ENCODE peak calls at places on chromosomes 12 and 14, in six cellular contexts. J is HepG2, V is fibroblast of lung, O is neural progenitor cell, C is MM.1S, S is GM23248. F is an unnamed sample. For H3K4me1 and H3K79me2, the result is how much of the 10 kb centered on the place peaks cover.

GRCh38 chr14:91305650-91306431 is 61.3 kb upstream of the GPR68 start:
- DNase-seq in J (no peak), O (no peak), C (no peak), V (no peak), S (no peak), F (no peak)

GRCh38 chr14:50040401-50040775 is 76.0 kb downstream of the VCPKMT start:
- DNase-seq in C (peak), V (peak), S (peak), O (no peak), J (peak), F (peak)

GRCh38 chr14:105860615-105861580 is 334.5 kb downstream of the TMEM121 start:
- DNase-seq in C (peak), O (no peak), S (no peak), J (no peak), V (no peak), F (peak)

GRCh38 chr12:92369643-92370042 is 224.0 kb upstream of the BTG1 start:
- DNase-seq in O (no peak), C (no peak), J (no peak), V (peak), S (peak), F (no peak)

GRCh38 chr12:15268927-15269552 is 47.8 kb upstream of the RERG start:
- DNase-seq in V (peak), S (peak), J (peak), O (peak), C (peak), F (peak)

GRCh38 chr12:125120566-125120965 is 55.3 kb downstream of the AACS start:
- DNase-seq in J (no peak), V (no peak), O (no peak), S (no peak), C (no peak), F (no peak)

GRCh38 chr14:73143003-73143402 is 6.7 kb downstream of the PSEN1 start:
- DNase-seq in S (no peak), O (peak), C (no peak), V (no peak), J (no peak), F (no peak)

GRCh38 chr12:130879212-130879686 is 7.4 kb downstream of the RAN start:
- DNase-seq in J (no peak), V (no peak), O (no peak), S (no peak), C (peak), F (peak)

GRCh38 chr14:74762917-74763802 is at the start of gene YLPM1:
- DNase-seq in J (peak), V (peak), O (peak), S (peak), C (peak), F (peak)

GRCh38 chr14:61751475-61751989 is 10.7 kb upstream of the SNAPC1 start:
- DNase-seq in S (peak), J (no peak), O (no peak), C (no peak), V (no peak), F (peak)

GRCh38 chr14:74326369-74327152 is 21.7 kb upstream of the VRTN start:
- DNase-seq in J (peak), V (no peak), S (no peak), O (peak), C (no peak), F (no peak)

GRCh38 chr14:32307881-32308582 is 21.1 kb upstream of the AKAP6 start:
- DNase-seq in O (no peak), C (no peak), J (peak), V (no peak), S (no peak), F (no peak)

GRCh38 chr12:131209082-131210070 is 255.7 kb downstream of the ADGRD1 start:
- DNase-seq in C (no peak), O (no peak), S (no peak), V (no peak), J (no peak), F (no peak)

GRCh38 chr14:56487090-56487667 is 92.4 kb upstream of the TMEM260 start:
- DNase-seq in O (peak), V (peak), S (peak), J (no peak), C (no peak), F (no peak)

GRCh38 chr12:53252349-53252916 is 15.7 kb upstream of the ESPL1 start:
- DNase-seq in J (no peak), V (peak), O (no peak), C (no peak), S (peak), F (peak)

GRCh38 chr14:55710506-55711041 is 130.6 kb downstream of the KTN1 start:
- DNase-seq in S (no peak), O (no peak), C (no peak), J (no peak), V (no peak), F (no peak)

GRCh38 chr12:110708917-110709316 is 20.0 kb upstream of the HVCN1 start:
- DNase-seq in S (no peak), V (no peak), J (no peak), O (no peak), C (no peak), F (no peak)

GRCh38 chr12:110704750-110705149 is 15.8 kb upstream of the HVCN1 start:
- DNase-seq in V (no peak), S (no peak), C (peak), O (peak), J (peak), F (peak)

GRCh38 chr12:110704231-110704630 is 15.3 kb upstream of the HVCN1 start:
- DNase-seq in V (no peak), J (no peak), S (no peak), C (no peak), O (no peak), F (no peak)

GRCh38 chr12:110702081-110702480 is 13.2 kb upstream of the HVCN1 start:
- DNase-seq in O (no peak), J (no peak), C (no peak), V (no peak), S (no peak), F (no peak)

GRCh38 chr12:110705309-110705708 is 16.4 kb upstream of the HVCN1 start:
- DNase-seq in O (no peak), C (no peak), J (no peak), V (no peak), S (no peak), F (no peak)
- H2AFZ ChIP-seq in O (no peak), C (no peak), J (no peak), V (no peak), S (no peak), F (no peak)

DNA sequence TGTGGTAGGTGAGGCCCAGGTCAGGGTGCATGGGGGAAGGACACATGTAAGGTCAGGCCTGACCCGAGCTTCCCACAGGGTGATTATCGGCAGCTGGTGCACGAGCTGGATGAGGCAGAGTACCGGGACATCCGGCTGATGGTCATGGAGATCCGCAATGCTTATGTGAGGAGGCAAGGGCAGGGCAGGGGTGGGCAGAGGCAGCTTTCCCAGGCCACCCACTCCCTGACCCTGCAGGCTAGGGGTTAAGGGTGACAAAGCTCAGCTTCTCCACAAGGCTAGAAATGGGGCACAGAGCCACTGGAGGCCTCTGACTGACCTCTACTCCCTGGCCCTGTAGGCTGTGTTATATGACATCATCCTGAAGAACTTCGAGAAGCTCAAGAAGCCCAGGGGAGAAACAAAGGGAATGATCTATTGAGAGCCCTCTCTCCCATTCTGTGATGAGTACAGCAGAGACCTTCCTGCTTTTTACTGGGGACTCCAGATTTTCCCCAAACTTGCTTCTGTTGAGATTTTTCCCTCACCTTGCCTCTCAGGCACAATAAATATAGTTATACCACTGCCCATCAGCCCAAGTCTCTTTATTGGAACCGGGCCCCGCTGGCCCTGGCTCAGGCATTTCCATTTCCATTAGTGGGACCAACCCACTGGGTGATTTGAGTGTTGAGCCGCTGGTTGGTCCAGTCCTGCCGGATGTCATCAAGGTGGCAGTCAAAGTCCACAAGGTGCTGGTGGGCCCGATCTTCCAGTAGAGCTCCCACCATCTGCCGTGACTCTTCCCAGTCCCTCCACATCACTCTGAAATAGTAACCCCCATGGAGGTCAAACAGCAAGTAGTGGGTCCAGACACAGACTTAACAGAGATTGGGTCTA is 2.6 kb downstream of the PSME1 start:
- DNase-seq in S (no peak), J (no peak), O (no peak), C (no peak), V (no peak), F (no peak)
- H3K4me1 ChIP-seq in S (under half), J (half or more), O (under half), C (under half), V (under half), F (half or more)

DNA sequence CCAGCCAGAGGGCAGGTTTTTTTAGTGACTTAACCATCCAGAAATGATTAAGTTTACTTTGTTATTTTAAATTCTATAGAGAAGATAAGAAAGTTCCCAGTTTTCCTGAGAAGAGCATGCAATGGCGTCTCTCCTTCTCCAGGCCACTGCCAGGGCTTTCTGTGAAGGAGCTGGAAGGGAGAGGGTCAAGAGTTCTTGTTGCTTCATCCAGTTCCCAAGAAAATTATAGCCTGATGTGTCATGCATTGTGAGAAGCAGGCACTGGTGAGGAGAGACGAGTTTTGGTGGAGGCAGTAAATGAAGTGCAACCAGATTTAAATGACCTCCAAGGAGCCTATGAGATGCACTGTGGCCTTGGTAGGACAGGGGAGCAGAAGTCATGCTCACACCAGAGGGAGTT is 14.2 kb downstream of the ELK3 start:
- DNase-seq in V (peak), O (no peak), C (no peak), J (no peak), S (peak), F (no peak)
- H3K79me2 ChIP-seq in V (half or more), O (under half), C (half or more), J (under half), S (half or more), F (under half)

GRCh38 chr12:13007496-13008233 is 7.6 kb upstream of the HEBP1 start:
- DNase-seq in O (no peak), J (no peak), S (no peak), V (no peak), C (no peak), F (peak)
- H2AFZ ChIP-seq in O (no peak), J (no peak), S (no peak), V (no peak), C (no peak), F (no peak)

GRCh38 chr14:99213603-99214002 is 58.4 kb downstream of the BCL11B start:
- DNase-seq in S (no peak), O (no peak), C (no peak), J (no peak), V (no peak), F (no peak)
- H3K4me1 ChIP-seq in S (under half), O (under half), C (under half), J (under half), V (under half), F (under half)

GRCh38 chr12:104547239-104547638 is 90.5 kb downstream of the CHST11 start:
- DNase-seq in O (no peak), S (no peak), V (no peak), J (no peak), C (no peak), F (no peak)
- H3K79me2 ChIP-seq in O (under half), S (under half), V (under half), J (under half), C (half or more), F (under half)

GRCh38 chr14:37598973-37599526 is 3.6 kb downstream of the TTC6 start:
- DNase-seq in J (no peak), V (no peak), O (peak), S (no peak), C (no peak), F (no peak)
- H2AFZ ChIP-seq in J (no peak), V (no peak), O (peak), S (no peak), C (no peak), F (no peak)

GRCh38 chr12:6201775-6202292 is 1.6 kb downstream of the CD9 start:
- DNase-seq in C (no peak), O (no peak), V (no peak), J (no peak), S (no peak), F (no peak)
- H3K4me1 ChIP-seq in C (under half), O (under half), V (under half), J (half or more), S (under half), F (under half)

F was measured in Karpas-422.